ENCODE peak calls at places on chromosomes 7 and 10, in eight cellular contexts. H is Right ventricle myocardium superior, U is NCI-H1417, Z is NCI-H1436, T is GM10248, K is T-helper 1 cell, A is T-cell, D is SHP77. S is an unnamed sample.

GRCh38 chr7:155731375-155731774 is 80.9 kb downstream of the SHH start:
- DNase-seq in A (no peak), D (no peak), U (no peak), H (no peak), T (no peak), Z (no peak), K (no peak), S (no peak)

GRCh38 chr7:50068026-50068425 is 25.0 kb downstream of the ZPBP start:
- DNase-seq in K (no peak), H (no peak), T (no peak), D (peak), U (no peak), A (no peak), Z (peak), S (no peak)

GRCh38 chr7:118969370-118969769 is 744.9 kb downstream of the ANKRD7 start:
- DNase-seq in K (no peak), D (no peak), T (no peak), A (no peak), H (no peak), U (peak), Z (no peak), S (no peak)

GRCh38 chr7:150685219-150686029 is at the start of gene GIMAP2:
- DNase-seq in K (peak), D (no peak), T (peak), A (no peak), U (peak), H (no peak), Z (no peak), S (no peak)

GRCh38 chr7:36811807-36812206 is 87.5 kb upstream of the AOAH start:
- DNase-seq in H (no peak), Z (no peak), D (no peak), A (no peak), K (no peak), T (no peak), U (no peak), S (no peak)

GRCh38 chr10:80202934-80203834 is 2.2 kb downstream of the ANXA11 start:
- DNase-seq in K (peak), T (peak), Z (no peak), A (peak), U (peak), D (no peak), H (peak), S (peak)

GRCh38 chr7:41777894-41778596 is 75.2 kb upstream of the INHBA start:
- DNase-seq in H (no peak), U (no peak), K (no peak), Z (no peak), D (no peak), T (no peak), A (no peak), S (no peak)

GRCh38 chr7:73312831-73313520 is 4.3 kb upstream of the NSUN5 start:
- DNase-seq in H (no peak), A (no peak), K (no peak), U (no peak), Z (no peak), D (no peak), T (no peak), S (no peak)

GRCh38 chr10:101565370-101565900 is 22.6 kb downstream of the POLL start:
- DNase-seq in D (no peak), H (peak), U (no peak), K (no peak), Z (no peak), T (no peak), A (no peak), S (no peak)

GRCh38 chr7:2355079-2356008 is 717 bp downstream of the EIF3B start:
- DNase-seq in A (no peak), D (no peak), H (peak), Z (no peak), T (no peak), U (peak), K (no peak), S (no peak)

GRCh38 chr7:33744293-33744692 is 161.0 kb upstream of the BMPER start:
- DNase-seq in H (no peak), A (no peak), U (peak), K (no peak), Z (peak), D (peak), T (peak), S (no peak)

GRCh38 chr10:113179270-113179669 is 229.2 kb downstream of the TCF7L2 start:
- DNase-seq in Z (no peak), U (no peak), H (peak), T (no peak), D (no peak), A (no peak), K (no peak), S (no peak)

GRCh38 chr10:97719602-97720001 is 6.1 kb downstream of the MARVELD1 start:
- DNase-seq in H (no peak), T (no peak), U (no peak), Z (no peak), K (no peak), D (no peak), A (no peak), S (no peak)

GRCh38 chr7:70374772-70375533 is 757.0 kb upstream of the GALNT17 start:
- DNase-seq in T (no peak), D (no peak), U (no peak), K (no peak), H (no peak), Z (no peak), A (no peak), S (no peak)

GRCh38 chr7:152336754-152337368 is 98.9 kb downstream of the KMT2C start:
- DNase-seq in H (no peak), K (peak), D (peak), U (peak), A (peak), T (peak), Z (no peak), S (peak)

GRCh38 chr10:11165591-11166543 is 148.2 kb downstream of the CELF2 start:
- DNase-seq in U (no peak), H (peak), D (no peak), A (peak), K (peak), T (peak), Z (peak), S (peak)

GRCh38 chr10:62584216-62584615 is 210.0 kb downstream of the ZNF365 start:
- DNase-seq in H (no peak), Z (no peak), A (no peak), T (no peak), K (no peak), D (no peak), U (no peak), S (no peak)